ENCODE peak calls at places on chromosomes 12 and 14, in nine cellular contexts. Y is stomach, H is transverse colon, A is HCT116, J is sigmoid colon, N is upper lobe of left lung, W is vagina, U is endothelial cell of umbilical vein, K is suprapubic skin. M is an unnamed sample.

GRCh38 chr12:79690156-79690605 is 583 bp downstream of the PAWR start:
- DNase-seq in W (no peak), N (no peak), J (no peak), H (no peak), A (no peak), U (no peak), Y (peak; percentile 41), K (no peak), M (no peak)

GRCh38 chr14:56854325-56854724 is 44.0 kb upstream of the OTX2 start:
- DNase-seq in N (no peak), K (no peak), Y (no peak), W (no peak), H (no peak), U (no peak), J (no peak), A (no peak), M (peak; percentile 49)

GRCh38 chr14:38255408-38255672 is 553 bp downstream of the CLEC14A start:
- DNase-seq in U (no peak), N (peak; percentile 84), H (no peak), Y (no peak), K (peak; percentile 75), W (no peak), A (no peak), J (no peak), M (no peak)

GRCh38 chr12:102880783-102881182 is 36.3 kb downstream of the PAH start:
- DNase-seq in Y (no peak), N (no peak), U (no peak), A (no peak), W (no peak), J (no peak), K (no peak), H (no peak), M (no peak)

GRCh38 chr12:5244513-5244972 is 187.4 kb upstream of the NTF3 start:
- DNase-seq in K (no peak), W (no peak), N (no peak), H (peak; percentile 50), J (no peak), Y (peak; percentile 28), A (no peak), U (no peak), M (peak; percentile 15)

GRCh38 chr14:41285193-41285748 is 321.4 kb upstream of the LRFN5 start:
- DNase-seq in N (no peak), H (no peak), J (no peak), Y (peak; percentile 26), W (no peak), K (no peak), U (no peak), A (no peak), M (peak; percentile 4)

GRCh38 chr12:104458645-104459555 is 2.2 kb downstream of the CHST11 start:
- DNase-seq in A (no peak), J (no peak), W (no peak), U (peak; percentile 50), Y (no peak), N (peak; percentile 64), H (peak; percentile 22), K (no peak), M (peak; percentile 14)

GRCh38 chr14:77007975-77008421 is 20.5 kb downstream of the IRF2BPL start:
- DNase-seq in K (no peak), A (no peak), N (no peak), U (no peak), W (no peak), J (no peak), Y (peak; percentile 96), H (peak; percentile 83), M (peak; percentile 94)

GRCh38 chr14:99164712-99165111 is 107.3 kb downstream of the BCL11B start:
- DNase-seq in A (no peak), Y (peak; percentile 16), U (no peak), J (no peak), N (no peak), K (no peak), W (no peak), H (no peak), M (no peak)

GRCh38 chr14:76490735-76491134 is 114.8 kb downstream of the ESRRB start:
- DNase-seq in N (no peak), J (no peak), U (no peak), K (no peak), H (no peak), A (no peak), Y (no peak), W (no peak), M (no peak)

GRCh38 chr14:95858893-95859292 is 17.7 kb upstream of the TUNAR start:
- DNase-seq in Y (no peak), U (no peak), W (peak; percentile 49), H (no peak), J (no peak), N (no peak), A (no peak), K (no peak), M (no peak)

GRCh38 chr14:38199768-38200167 is 7.9 kb upstream of the SSTR1 start:
- DNase-seq in A (no peak), W (no peak), K (no peak), N (no peak), U (no peak), J (no peak), Y (no peak), H (no peak), M (no peak)

GRCh38 chr12:119807380-119807779 is 69.7 kb downstream of the CIT start:
- DNase-seq in K (no peak), Y (no peak), N (no peak), W (no peak), H (no peak), A (no peak), U (no peak), J (no peak), M (no peak)

GRCh38 chr14:100440207-100440631 is 117.1 kb downstream of the SLC25A47 start:
- DNase-seq in U (peak; percentile 50), K (no peak), N (peak; percentile 92), H (peak; percentile 82), Y (peak; percentile 77), A (no peak), W (no peak), J (peak; percentile 79), M (peak; percentile 87)

GRCh38 chr12:25705256-25705655 is 152.2 kb upstream of the LMNTD1 start:
- DNase-seq in U (no peak), H (no peak), K (no peak), W (no peak), Y (no peak), J (no peak), N (no peak), A (no peak), M (no peak)

GRCh38 chr14:67538501-67538900 is 5.4 kb downstream of the PLEKHH1 start:
- DNase-seq in N (no peak), A (no peak), H (no peak), K (no peak), W (no peak), Y (no peak), U (no peak), J (peak; percentile 26), M (peak; percentile 42)

GRCh38 chr12:14884458-14884878 is 1.2 kb downstream of the MGP start:
- DNase-seq in W (no peak), N (no peak), J (peak; percentile 95), H (peak; percentile 83), K (peak; percentile 90), A (no peak), U (peak; percentile 84), Y (peak; percentile 84), M (peak; percentile 75)

GRCh38 chr14:42480235-42480634 is 873.6 kb downstream of the LRFN5 start:
- DNase-seq in N (no peak), A (no peak), J (no peak), Y (no peak), K (no peak), H (no peak), U (no peak), W (no peak), M (no peak)
- H3K36me3 ChIP-seq in N (no peaks in the 10 kb centered on the region), A (no peaks in the 10 kb centered on the region), J (no peaks in the 10 kb centered on the region), Y (no peaks in the 10 kb centered on the region), K (no peaks in the 10 kb centered on the region), H (no peaks in the 10 kb centered on the region), U (no peaks in the 10 kb centered on the region), W (no peaks in the 10 kb centered on the region), M (no peaks in the 10 kb centered on the region)

GRCh38 chr14:24438198-24439095 is 4.1 kb downstream of the SDR39U1 start:
- DNase-seq in U (no peak), K (no peak), W (peak; percentile 28), J (no peak), A (no peak), Y (no peak), N (no peak), H (no peak), M (no peak)
- H3K4me1 ChIP-seq in U (peaks cover 39% of the 10 kb centered on the region), K (peaks cover 49% of the 10 kb centered on the region), W (peaks cover 49% of the 10 kb centered on the region), J (peaks cover 42% of the 10 kb centered on the region), A (peaks cover 5% of the 10 kb centered on the region), Y (peaks cover 51% of the 10 kb centered on the region), N (peaks cover 66% of the 10 kb centered on the region), H (peaks cover 7% of the 10 kb centered on the region), M (peaks cover 12% of the 10 kb centered on the region)

GRCh38 chr12:123388218-123388947 is 4.5 kb downstream of the KMT5A start:
- DNase-seq in H (peak; percentile 82), U (peak; percentile 61), A (no peak), W (no peak), K (peak; percentile 84), Y (peak; percentile 80), N (peak; percentile 96), J (peak; percentile 88), M (peak; percentile 75)
- TF ChIP-seq POLR2AphosphoS5 in H (peak; percentile 38), U (peak; percentile 36), A (no peak), W (no peak), K (peak; percentile 70), Y (peak; percentile 21), N (peak; percentile 37), J (peak; percentile 28), M (peak; percentile 32)

DNA sequence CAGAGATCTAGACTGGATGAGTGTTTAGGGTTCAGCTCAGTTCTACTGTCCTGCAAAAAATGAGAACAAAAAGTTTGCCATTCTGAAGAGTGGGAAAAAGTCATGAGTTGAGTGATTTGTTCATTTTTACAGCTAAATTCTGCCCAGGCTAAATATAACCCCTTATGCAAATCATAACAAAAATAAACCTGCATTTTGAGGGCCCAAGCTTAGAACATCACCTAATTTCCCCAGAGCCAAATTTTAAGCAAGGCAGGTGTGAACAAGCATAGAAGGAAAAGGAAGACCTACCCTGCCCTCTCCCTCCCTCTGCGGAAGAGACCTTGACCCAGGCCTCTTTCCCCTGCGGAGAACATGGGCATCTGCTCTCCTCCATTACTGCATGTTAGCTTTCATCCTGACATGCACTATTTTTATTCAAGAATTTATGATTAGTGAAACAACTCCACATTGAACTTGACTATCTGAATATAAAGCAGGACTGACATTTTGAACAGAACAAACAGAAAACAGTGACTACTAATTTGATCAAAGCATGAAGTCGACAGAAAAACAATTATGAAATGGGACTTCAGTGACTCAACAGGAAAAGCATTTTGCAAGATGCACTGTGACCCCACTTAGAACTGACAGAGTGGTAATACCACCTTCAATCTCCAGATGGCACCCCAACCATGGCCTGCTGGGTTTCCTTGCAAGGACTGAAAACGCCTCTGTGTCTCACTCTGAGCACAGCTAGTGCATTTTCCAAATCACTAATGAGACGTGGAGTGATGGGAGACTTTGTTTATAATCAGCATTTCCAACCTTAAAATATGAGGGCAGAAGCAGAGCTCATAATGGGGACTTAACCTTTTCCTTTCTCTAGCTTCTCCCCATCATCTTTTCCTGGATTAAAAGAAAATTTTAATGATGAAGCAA is 30.9 kb upstream of the SELPLG start:
- DNase-seq in N (no peak), A (peak; percentile 87), H (peak; percentile 89), K (peak; percentile 93), J (peak; percentile 97), W (no peak), Y (peak; percentile 84), U (peak; percentile 99), M (peak; percentile 82)
- H3K36me3 ChIP-seq in N (no peaks in the 10 kb centered on the region), A (no peaks in the 10 kb centered on the region), H (no peaks in the 10 kb centered on the region), K (peaks cover 15% of the 10 kb centered on the region), J (peaks cover 3% of the 10 kb centered on the region), W (no peaks in the 10 kb centered on the region), Y (peaks cover 10% of the 10 kb centered on the region), U (peaks cover 7% of the 10 kb centered on the region), M (no peaks in the 10 kb centered on the region)